ENCODE peak calls at places on chromosome 16, in nine cellular contexts. One of them, this sample, is unnamed.

GRCh38 chr16:54242199-54242598 is 44.4 kb downstream of the IRX3 start:
- DNase-seq in AG08396: no peak
- DNase-seq in nucleus accumbens: no peak
- DNase-seq in T-helper 1 cell: no peak
- DNase-seq in adrenal gland: no peak
- DNase-seq in NCI-H1092: no peak
- DNase-seq in fibroblast of the aortic adventitia: no peak
- DNase-seq in NCI-H748 treated with DMSO at 0.1 percent for 48 hours: no peak
- DNase-seq in COLO829: no peak
- DNase-seq in this sample: no peak

GRCh38 chr16:9072806-9073341 is 18.6 kb upstream of the HAPSTR1 start:
- DNase-seq in AG08396: peak; percentile 69
- DNase-seq in nucleus accumbens: no peak
- DNase-seq in T-helper 1 cell: no peak
- DNase-seq in adrenal gland: no peak
- DNase-seq in NCI-H1092: no peak
- DNase-seq in fibroblast of the aortic adventitia: peak; percentile 93
- DNase-seq in NCI-H748 treated with DMSO at 0.1 percent for 48 hours: no peak
- DNase-seq in COLO829: no peak
- DNase-seq in this sample: peak; percentile 94

GRCh38 chr16:67021321-67021720 is 7.6 kb upstream of the CBFB start:
- DNase-seq in AG08396: no peak
- DNase-seq in nucleus accumbens: no peak
- DNase-seq in T-helper 1 cell: no peak
- DNase-seq in adrenal gland: no peak
- DNase-seq in NCI-H1092: no peak
- DNase-seq in fibroblast of the aortic adventitia: no peak
- DNase-seq in NCI-H748 treated with DMSO at 0.1 percent for 48 hours: no peak
- DNase-seq in COLO829: no peak
- DNase-seq in this sample: no peak

GRCh38 chr16:77332792-77333191 is 102.0 kb downstream of the ADAMTS18 start:
- DNase-seq in AG08396: no peak
- DNase-seq in nucleus accumbens: no peak
- DNase-seq in T-helper 1 cell: no peak
- DNase-seq in adrenal gland: no peak
- DNase-seq in NCI-H1092: no peak
- DNase-seq in fibroblast of the aortic adventitia: no peak
- DNase-seq in NCI-H748 treated with DMSO at 0.1 percent for 48 hours: no peak
- DNase-seq in COLO829: no peak
- DNase-seq in this sample: no peak

GRCh38 chr16:11114366-11115164 is 141.4 kb downstream of the SOCS1 start:
- DNase-seq in AG08396: no peak
- DNase-seq in nucleus accumbens: no peak
- DNase-seq in T-helper 1 cell: no peak
- DNase-seq in adrenal gland: no peak
- DNase-seq in NCI-H1092: no peak
- DNase-seq in fibroblast of the aortic adventitia: no peak
- DNase-seq in NCI-H748 treated with DMSO at 0.1 percent for 48 hours: no peak
- DNase-seq in COLO829: no peak
- DNase-seq in this sample: no peak

GRCh38 chr16:67844441-67844840 is 2.3 kb upstream of the NUTF2 start:
- DNase-seq in AG08396: peak; percentile 47
- DNase-seq in nucleus accumbens: no peak
- DNase-seq in T-helper 1 cell: no peak
- DNase-seq in adrenal gland: no peak
- DNase-seq in NCI-H1092: no peak
- DNase-seq in fibroblast of the aortic adventitia: peak; percentile 47
- DNase-seq in NCI-H748 treated with DMSO at 0.1 percent for 48 hours: no peak
- DNase-seq in COLO829: no peak
- DNase-seq in this sample: no peak

GRCh38 chr16:80198995-80199299 is 341.8 kb upstream of the DYNLRB2 start:
- DNase-seq in AG08396: no peak
- DNase-seq in nucleus accumbens: no peak
- DNase-seq in T-helper 1 cell: no peak
- DNase-seq in adrenal gland: no peak
- DNase-seq in NCI-H1092: no peak
- DNase-seq in fibroblast of the aortic adventitia: peak; percentile 23
- DNase-seq in NCI-H748 treated with DMSO at 0.1 percent for 48 hours: no peak
- DNase-seq in COLO829: no peak
- DNase-seq in this sample: peak; percentile 12

GRCh38 chr16:76278976-76279375 is 1.8 kb downstream of the CNTNAP4 start:
- DNase-seq in AG08396: no peak
- DNase-seq in nucleus accumbens: no peak
- DNase-seq in T-helper 1 cell: no peak
- DNase-seq in adrenal gland: no peak
- DNase-seq in NCI-H1092: peak; percentile 4
- DNase-seq in fibroblast of the aortic adventitia: peak; percentile 63
- DNase-seq in NCI-H748 treated with DMSO at 0.1 percent for 48 hours: peak; percentile 35
- DNase-seq in COLO829: peak; percentile 36
- DNase-seq in this sample: no peak

GRCh38 chr16:74296120-74296464 is 522 bp upstream of the PSMD7 start:
- DNase-seq in AG08396: no peak
- DNase-seq in nucleus accumbens: no peak
- DNase-seq in T-helper 1 cell: no peak
- DNase-seq in adrenal gland: no peak
- DNase-seq in NCI-H1092: no peak
- DNase-seq in fibroblast of the aortic adventitia: no peak
- DNase-seq in NCI-H748 treated with DMSO at 0.1 percent for 48 hours: no peak
- DNase-seq in COLO829: no peak
- DNase-seq in this sample: no peak

GRCh38 chr16:67431077-67431804 is at the start of gene HSD11B2:
- DNase-seq in AG08396: peak; percentile 86
- DNase-seq in nucleus accumbens: no peak
- DNase-seq in T-helper 1 cell: peak; percentile 9
- DNase-seq in adrenal gland: peak; percentile 65
- DNase-seq in NCI-H1092: peak; percentile 83
- DNase-seq in fibroblast of the aortic adventitia: no peak
- DNase-seq in NCI-H748 treated with DMSO at 0.1 percent for 48 hours: no peak
- DNase-seq in COLO829: no peak
- DNase-seq in this sample: peak; percentile 14

GRCh38 chr16:67087803-67088202 is 21.9 kb upstream of the PHAF1 start:
- DNase-seq in AG08396: no peak
- DNase-seq in nucleus accumbens: no peak
- DNase-seq in T-helper 1 cell: no peak
- DNase-seq in adrenal gland: no peak
- DNase-seq in NCI-H1092: no peak
- DNase-seq in fibroblast of the aortic adventitia: no peak
- DNase-seq in NCI-H748 treated with DMSO at 0.1 percent for 48 hours: no peak
- DNase-seq in COLO829: no peak
- DNase-seq in this sample: no peak

GRCh38 chr16:85348921-85349334 is 236.7 kb upstream of the CIBAR2 start:
- DNase-seq in AG08396: no peak
- DNase-seq in nucleus accumbens: no peak
- DNase-seq in T-helper 1 cell: no peak
- DNase-seq in adrenal gland: no peak
- DNase-seq in NCI-H1092: no peak
- DNase-seq in fibroblast of the aortic adventitia: no peak
- DNase-seq in NCI-H748 treated with DMSO at 0.1 percent for 48 hours: no peak
- DNase-seq in COLO829: no peak
- DNase-seq in this sample: no peak

GRCh38 chr16:49602201-49603041 is 228.8 kb downstream of the C16orf78 start:
- DNase-seq in AG08396: no peak
- DNase-seq in nucleus accumbens: no peak
- DNase-seq in T-helper 1 cell: no peak
- DNase-seq in adrenal gland: no peak
- DNase-seq in NCI-H1092: no peak
- DNase-seq in fibroblast of the aortic adventitia: no peak
- DNase-seq in NCI-H748 treated with DMSO at 0.1 percent for 48 hours: no peak
- DNase-seq in COLO829: no peak
- DNase-seq in this sample: peak; percentile 10

GRCh38 chr16:74837056-74837455 is 62.4 kb upstream of the FA2H start:
- DNase-seq in AG08396: no peak
- DNase-seq in nucleus accumbens: no peak
- DNase-seq in T-helper 1 cell: no peak
- DNase-seq in adrenal gland: peak; percentile 19
- DNase-seq in NCI-H1092: no peak
- DNase-seq in fibroblast of the aortic adventitia: no peak
- DNase-seq in NCI-H748 treated with DMSO at 0.1 percent for 48 hours: no peak
- DNase-seq in COLO829: no peak
- DNase-seq in this sample: no peak

GRCh38 chr16:55426865-55427484 is 52.0 kb upstream of the MMP2 start:
- DNase-seq in AG08396: no peak
- DNase-seq in nucleus accumbens: no peak
- DNase-seq in T-helper 1 cell: no peak
- DNase-seq in adrenal gland: no peak
- DNase-seq in NCI-H1092: no peak
- DNase-seq in fibroblast of the aortic adventitia: no peak
- DNase-seq in NCI-H748 treated with DMSO at 0.1 percent for 48 hours: no peak
- DNase-seq in COLO829: no peak
- DNase-seq in this sample: no peak

GRCh38 chr16:11462861-11463260 is 117.6 kb downstream of the RMI2 start:
- DNase-seq in AG08396: no peak
- DNase-seq in nucleus accumbens: no peak
- DNase-seq in T-helper 1 cell: no peak
- DNase-seq in adrenal gland: no peak
- DNase-seq in NCI-H1092: no peak
- DNase-seq in fibroblast of the aortic adventitia: no peak
- DNase-seq in NCI-H748 treated with DMSO at 0.1 percent for 48 hours: no peak
- DNase-seq in COLO829: no peak
- DNase-seq in this sample: no peak

GRCh38 chr16:87344165-87344930 is 27.2 kb upstream of the C16orf95 start:
- DNase-seq in AG08396: no peak
- DNase-seq in nucleus accumbens: no peak
- DNase-seq in T-helper 1 cell: no peak
- DNase-seq in adrenal gland: no peak
- DNase-seq in NCI-H1092: no peak
- DNase-seq in fibroblast of the aortic adventitia: no peak
- DNase-seq in NCI-H748 treated with DMSO at 0.1 percent for 48 hours: no peak
- DNase-seq in COLO829: no peak
- DNase-seq in this sample: no peak

GRCh38 chr16:3145151-3145550 is 10.3 kb downstream of the ZNF213 start:
- DNase-seq in AG08396: no peak
- DNase-seq in nucleus accumbens: no peak
- DNase-seq in T-helper 1 cell: no peak
- DNase-seq in adrenal gland: no peak
- DNase-seq in NCI-H1092: no peak
- DNase-seq in fibroblast of the aortic adventitia: no peak
- DNase-seq in NCI-H748 treated with DMSO at 0.1 percent for 48 hours: no peak
- DNase-seq in COLO829: no peak
- DNase-seq in this sample: no peak

GRCh38 chr16:56354016-56354415 is 71.3 kb downstream of the AMFR start:
- DNase-seq in AG08396: no peak
- DNase-seq in nucleus accumbens: no peak
- DNase-seq in T-helper 1 cell: no peak
- DNase-seq in adrenal gland: peak; percentile 4
- DNase-seq in NCI-H1092: no peak
- DNase-seq in fibroblast of the aortic adventitia: no peak
- DNase-seq in NCI-H748 treated with DMSO at 0.1 percent for 48 hours: no peak
- DNase-seq in COLO829: no peak
- DNase-seq in this sample: no peak

GRCh38 chr16:87337247-87337646 is 20.1 kb upstream of the C16orf95 start:
- DNase-seq in AG08396: no peak
- DNase-seq in nucleus accumbens: no peak
- DNase-seq in T-helper 1 cell: no peak
- DNase-seq in adrenal gland: no peak
- DNase-seq in NCI-H1092: no peak
- DNase-seq in fibroblast of the aortic adventitia: no peak
- DNase-seq in NCI-H748 treated with DMSO at 0.1 percent for 48 hours: no peak
- DNase-seq in COLO829: no peak
- DNase-seq in this sample: no peak